ENCODE peak calls at places on chromosomes 5 and 9, in four cellular contexts. One of them, this sample, is unnamed.

GRCh38 chr5:125698420-125698819 is 724.8 kb upstream of the GRAMD2B start:
- DNase-seq in stimulated activated CD4-positive, alpha-beta T cell treated with anti-CD3 and anti-CD28 coated beads, Interleukin-4, amount 100 ng/mL, for 4 hours: no peak
- DNase-seq in NCI-H460: no peak
- DNase-seq in NCI-H1092: no peak
- DNase-seq in this sample: no peak

GRCh38 chr9:97761879-97762278 is 64.7 kb upstream of the XPA start:
- DNase-seq in NCI-H460: no peak
- DNase-seq in stimulated activated CD4-positive, alpha-beta T cell treated with anti-CD3 and anti-CD28 coated beads, Interleukin-4, amount 100 ng/mL, for 4 hours: no peak
- DNase-seq in NCI-H1092: no peak
- DNase-seq in this sample: no peak

GRCh38 chr9:33166263-33167083 is 663 bp downstream of the B4GALT1 start:
- DNase-seq in NCI-H1092: peak
- DNase-seq in NCI-H460: no peak
- DNase-seq in stimulated activated CD4-positive, alpha-beta T cell treated with anti-CD3 and anti-CD28 coated beads, Interleukin-4, amount 100 ng/mL, for 4 hours: peak
- DNase-seq in this sample: peak

GRCh38 chr9:135523521-135524129 is 2.4 kb downstream of the LCN1 start:
- DNase-seq in NCI-H460: no peak
- DNase-seq in stimulated activated CD4-positive, alpha-beta T cell treated with anti-CD3 and anti-CD28 coated beads, Interleukin-4, amount 100 ng/mL, for 4 hours: no peak
- DNase-seq in NCI-H1092: no peak
- DNase-seq in this sample: no peak

GRCh38 chr9:109775516-109775915 is 4.5 kb upstream of the PALM2AKAP2 start:
- DNase-seq in NCI-H460: no peak
- DNase-seq in stimulated activated CD4-positive, alpha-beta T cell treated with anti-CD3 and anti-CD28 coated beads, Interleukin-4, amount 100 ng/mL, for 4 hours: no peak
- DNase-seq in NCI-H1092: no peak
- DNase-seq in this sample: no peak

GRCh38 chr9:128421474-128422010 is 885 bp downstream of the CERCAM start:
- DNase-seq in NCI-H1092: no peak
- DNase-seq in stimulated activated CD4-positive, alpha-beta T cell treated with anti-CD3 and anti-CD28 coated beads, Interleukin-4, amount 100 ng/mL, for 4 hours: no peak
- DNase-seq in NCI-H460: no peak
- DNase-seq in this sample: no peak

GRCh38 chr5:136004436-136004835 is 24.4 kb upstream of the TGFBI start:
- DNase-seq in NCI-H460: no peak
- DNase-seq in NCI-H1092: no peak
- DNase-seq in stimulated activated CD4-positive, alpha-beta T cell treated with anti-CD3 and anti-CD28 coated beads, Interleukin-4, amount 100 ng/mL, for 4 hours: no peak
- DNase-seq in this sample: no peak

GRCh38 chr5:142013734-142014495 is 1.1 kb upstream of the GNPDA1 start:
- DNase-seq in stimulated activated CD4-positive, alpha-beta T cell treated with anti-CD3 and anti-CD28 coated beads, Interleukin-4, amount 100 ng/mL, for 4 hours: no peak
- DNase-seq in NCI-H1092: no peak
- DNase-seq in NCI-H460: no peak
- DNase-seq in this sample: no peak

GRCh38 chr9:104961238-104961637 is 33.3 kb upstream of the ABCA1 start:
- DNase-seq in stimulated activated CD4-positive, alpha-beta T cell treated with anti-CD3 and anti-CD28 coated beads, Interleukin-4, amount 100 ng/mL, for 4 hours: peak
- DNase-seq in NCI-H1092: no peak
- DNase-seq in NCI-H460: peak
- DNase-seq in this sample: no peak

GRCh38 chr5:139676951-139677367 is 28.8 kb downstream of the CXXC5 start:
- DNase-seq in stimulated activated CD4-positive, alpha-beta T cell treated with anti-CD3 and anti-CD28 coated beads, Interleukin-4, amount 100 ng/mL, for 4 hours: no peak
- DNase-seq in NCI-H460: no peak
- DNase-seq in NCI-H1092: no peak
- DNase-seq in this sample: no peak

GRCh38 chr9:127179633-127180401 is 57.4 kb upstream of the ANGPTL2 start:
- DNase-seq in stimulated activated CD4-positive, alpha-beta T cell treated with anti-CD3 and anti-CD28 coated beads, Interleukin-4, amount 100 ng/mL, for 4 hours: no peak
- DNase-seq in NCI-H1092: no peak
- DNase-seq in NCI-H460: no peak
- DNase-seq in this sample: no peak

GRCh38 chr5:172035039-172035438 is 28.6 kb upstream of the FBXW11 start:
- DNase-seq in stimulated activated CD4-positive, alpha-beta T cell treated with anti-CD3 and anti-CD28 coated beads, Interleukin-4, amount 100 ng/mL, for 4 hours: no peak
- DNase-seq in NCI-H460: no peak
- DNase-seq in NCI-H1092: no peak
- DNase-seq in this sample: no peak

GRCh38 chr9:93080406-93080805 is 15.6 kb upstream of the CARD19 start:
- DNase-seq in stimulated activated CD4-positive, alpha-beta T cell treated with anti-CD3 and anti-CD28 coated beads, Interleukin-4, amount 100 ng/mL, for 4 hours: no peak
- DNase-seq in NCI-H460: no peak
- DNase-seq in NCI-H1092: no peak
- DNase-seq in this sample: no peak

GRCh38 chr5:41763096-41763495 is 107.1 kb downstream of the OXCT1 start:
- DNase-seq in stimulated activated CD4-positive, alpha-beta T cell treated with anti-CD3 and anti-CD28 coated beads, Interleukin-4, amount 100 ng/mL, for 4 hours: no peak
- DNase-seq in NCI-H460: no peak
- DNase-seq in NCI-H1092: no peak
- DNase-seq in this sample: no peak

GRCh38 chr9:32931129-32931528 is 70.3 kb downstream of the APTX start:
- DNase-seq in NCI-H1092: no peak
- DNase-seq in stimulated activated CD4-positive, alpha-beta T cell treated with anti-CD3 and anti-CD28 coated beads, Interleukin-4, amount 100 ng/mL, for 4 hours: no peak
- DNase-seq in NCI-H460: no peak
- DNase-seq in this sample: no peak

GRCh38 chr5:107383414-107383813 is 287.3 kb downstream of the EFNA5 start:
- DNase-seq in NCI-H1092: no peak
- DNase-seq in stimulated activated CD4-positive, alpha-beta T cell treated with anti-CD3 and anti-CD28 coated beads, Interleukin-4, amount 100 ng/mL, for 4 hours: no peak
- DNase-seq in NCI-H460: no peak
- DNase-seq in this sample: no peak

GRCh38 chr5:141260458-141261237 is 15.5 kb downstream of the PCDHB15 start:
- DNase-seq in NCI-H460: no peak
- DNase-seq in stimulated activated CD4-positive, alpha-beta T cell treated with anti-CD3 and anti-CD28 coated beads, Interleukin-4, amount 100 ng/mL, for 4 hours: no peak
- DNase-seq in NCI-H1092: no peak
- DNase-seq in this sample: no peak